ENCODE peak calls at places on chromosomes 7 and 10, in four cellular contexts. C is BJ, K is Calu3, Y is NCI-H2171. Q is an unnamed sample.

GRCh38 chr7:107622429-107622828 is 38.2 kb upstream of the SLC26A4 start:
- DNase-seq in C (peak; percentile 68), K (no peak), Y (no peak), Q (peak; percentile 43)

GRCh38 chr7:48244902-48245301 is 73.6 kb downstream of the ABCA13 start:
- DNase-seq in C (no peak), K (peak; percentile 52), Y (no peak), Q (peak; percentile 68)

GRCh38 chr10:88897019-88897853 is 17.2 kb downstream of the STAMBPL1 start:
- DNase-seq in C (no peak), K (no peak), Y (no peak), Q (no peak)

GRCh38 chr10:49649294-49649693 is 30.2 kb upstream of the C10orf53 start:
- DNase-seq in C (no peak), K (no peak), Y (no peak), Q (peak; percentile 11)

GRCh38 chr10:50574305-50574704 is 49.5 kb downstream of the SGMS1 start:
- DNase-seq in C (no peak), K (no peak), Y (no peak), Q (no peak)

GRCh38 chr10:62335326-62335725 is 38.8 kb upstream of the ZNF365 start:
- DNase-seq in C (no peak), K (no peak), Y (no peak), Q (no peak)

GRCh38 chr7:7795736-7796135 is 77.3 kb upstream of the RPA3 start:
- DNase-seq in C (peak; percentile 26), K (peak; percentile 44), Y (no peak), Q (no peak)

GRCh38 chr10:124875596-124875995 is 66.3 kb upstream of the ZRANB1 start:
- DNase-seq in C (peak; percentile 11), K (no peak), Y (no peak), Q (no peak)

GRCh38 chr7:38775503-38775902 is 133.5 kb downstream of the VPS41 start:
- DNase-seq in C (no peak), K (no peak), Y (no peak), Q (no peak)

GRCh38 chr10:87504307-87504666 is 406 bp upstream of the MINPP1 start:
- DNase-seq in C (no peak), K (no peak), Y (no peak), Q (no peak)

GRCh38 chr10:124347956-124348355 is 70.8 kb downstream of the OAT start:
- DNase-seq in C (no peak), K (no peak), Y (no peak), Q (no peak)

GRCh38 chr10:102538811-102539210 is 35.0 kb downstream of the SUFU start:
- DNase-seq in C (no peak), K (no peak), Y (no peak), Q (no peak)

GRCh38 chr10:82150123-82150900 is 275.3 kb downstream of the NRG3 start:
- DNase-seq in C (no peak), K (peak; percentile 69), Y (no peak), Q (peak; percentile 12)

GRCh38 chr7:66974986-66975590 is 20.3 kb downstream of the SBDS start:
- DNase-seq in C (no peak), K (no peak), Y (no peak), Q (no peak)

GRCh38 chr7:138854115-138854645 is 56.2 kb upstream of the ATP6V0A4 start:
- DNase-seq in C (no peak), K (no peak), Y (no peak), Q (no peak)

GRCh38 chr7:31883761-31884164 is 186.4 kb downstream of the PDE1C start:
- DNase-seq in C (peak; percentile 52), K (no peak), Y (no peak), Q (peak; percentile 84)

GRCh38 chr10:97796651-97797050 is 24.9 kb upstream of the SFRP5 start:
- DNase-seq in C (no peak), K (no peak), Y (no peak), Q (no peak)

GRCh38 chr7:50262916-50263690 is 41.4 kb upstream of the IKZF1 start:
- DNase-seq in C (no peak), K (no peak), Y (no peak), Q (peak; percentile 76)

GRCh38 chr10:111102381-111102973 is 25.6 kb downstream of the ADRA2A start:
- DNase-seq in C (no peak), K (no peak), Y (no peak), Q (no peak)

GRCh38 chr7:7718461-7718860 is at the start of gene RPA3:
- DNase-seq in C (no peak), K (no peak), Y (no peak), Q (no peak)

Q was measured in KBM-7.